ENCODE peak calls at places on chromosome 22, in eight cellular contexts. H is non-pigmented ciliary epithelial cell; Z is RWPE1; C is suprapubic skin; S is stimulated activated CD8-positive, alpha-beta memory T cell treated with anti-CD3 and anti-CD28 coated beads, Interleukin-7, amount 100 ng/mL, for 24 hours; P is AG08395; Y is pancreas; O is fibroblast of the conjunctiva. Q is an unnamed sample.

GRCh38 chr22:49359061-49359460 is 468.6 kb downstream of the BRD1 start:
- DNase-seq in S (no peak), C (no peak), P (no peak), Y (no peak), H (no peak), O (no peak), Z (no peak), Q (no peak)

GRCh38 chr22:19810381-19811141 is 44.1 kb downstream of the GNB1L start:
- DNase-seq in Y (no peak), O (peak; percentile 20), P (peak; percentile 84), Z (no peak), S (no peak), H (peak; percentile 31), C (no peak), Q (peak; percentile 1)

GRCh38 chr22:44659140-44659539 is 42.9 kb upstream of the PRR5 start:
- DNase-seq in H (no peak), C (peak; percentile 70), O (no peak), Z (no peak), S (no peak), Y (no peak), P (peak; percentile 75), Q (no peak)

GRCh38 chr22:44773082-44773481 is 20.7 kb downstream of the ARHGAP8 start:
- DNase-seq in S (no peak), Z (no peak), O (no peak), Y (no peak), H (no peak), P (no peak), C (no peak), Q (no peak)

GRCh38 chr22:37232140-37232998 is 11.7 kb downstream of the RAC2 start:
- DNase-seq in O (no peak), C (no peak), P (no peak), H (no peak), Z (no peak), Y (no peak), S (no peak), Q (no peak)

GRCh38 chr22:37464181-37464580 is 22.0 kb downstream of the MFNG start:
- DNase-seq in P (no peak), C (no peak), S (no peak), Y (no peak), H (no peak), Z (no peak), O (no peak), Q (no peak)

GRCh38 chr22:50186789-50187523 is 1.2 kb downstream of the TRABD start:
- DNase-seq in S (no peak), P (no peak), Z (no peak), O (no peak), C (no peak), Y (peak; percentile 44), H (no peak), Q (no peak)

GRCh38 chr22:40607506-40607905 is 29.0 kb downstream of the MRTFA start:
- DNase-seq in H (no peak), C (no peak), S (no peak), O (no peak), P (no peak), Z (no peak), Y (no peak), Q (no peak)

GRCh38 chr22:45903355-45904149 is 73.4 kb downstream of the WNT7B start:
- DNase-seq in H (no peak), O (peak; percentile 26), P (peak; percentile 48), Z (peak; percentile 51), Y (peak; percentile 48), C (no peak), S (no peak), Q (no peak)

GRCh38 chr22:23522642-23523251 is 57.3 kb downstream of the IGLL1 start:
- DNase-seq in C (no peak), Y (no peak), P (peak; percentile 43), O (no peak), Z (no peak), H (no peak), S (no peak), Q (no peak)

GRCh38 chr22:27731621-27732020 is 69.9 kb downstream of the MN1 start:
- DNase-seq in Z (no peak), C (peak; percentile 22), P (no peak), H (no peak), Y (no peak), O (no peak), S (no peak), Q (no peak)

GRCh38 chr22:30857103-30857502 is 111.5 kb downstream of the MORC2 start:
- DNase-seq in Z (no peak), C (peak; percentile 39), O (no peak), S (no peak), P (no peak), H (no peak), Y (no peak), Q (no peak)

GRCh38 chr22:37284807-37285355 is 2.6 kb downstream of the CYTH4 start:
- DNase-seq in Y (no peak), O (no peak), S (no peak), P (no peak), H (no peak), Z (no peak), C (no peak), Q (no peak)

GRCh38 chr22:33028191-33028700 is 29.9 kb downstream of the SYN3 start:
- DNase-seq in C (no peak), H (no peak), Y (no peak), Z (no peak), P (no peak), O (no peak), S (no peak), Q (no peak)

GRCh38 chr22:46934746-46935491 is 172.5 kb downstream of the TBC1D22A start:
- DNase-seq in O (peak; percentile 31), C (no peak), Z (peak; percentile 69), P (peak; percentile 88), Y (peak; percentile 37), S (no peak), H (peak; percentile 93), Q (no peak)

GRCh38 chr22:39634530-39635399 is 64.2 kb downstream of the CACNA1I start:
- DNase-seq in S (no peak), C (no peak), P (peak; percentile 85), Y (no peak), O (peak; percentile 67), Z (peak; percentile 91), H (peak; percentile 67), Q (no peak)

GRCh38 chr22:37571258-37571991 is 8.5 kb downstream of the LGALS2 start:
- DNase-seq in O (no peak), C (no peak), P (no peak), Z (no peak), S (no peak), H (no peak), Y (peak; percentile 64), Q (no peak)

GRCh38 chr22:38080847-38081635 is 2.9 kb downstream of the SLC16A8 start:
- DNase-seq in S (no peak), H (no peak), Y (no peak), C (no peak), O (no peak), P (peak; percentile 39), Z (no peak), Q (peak; percentile 52)

GRCh38 chr22:26740253-26740652 is 82.9 kb downstream of the MIAT start:
- DNase-seq in Y (no peak), H (no peak), Z (no peak), C (no peak), P (no peak), S (no peak), O (no peak), Q (peak; percentile 33)

GRCh38 chr22:20076627-20077172 is 3.3 kb upstream of the DGCR8 start:
- DNase-seq in C (no peak), Z (no peak), H (no peak), O (no peak), Y (no peak), P (no peak), S (no peak), Q (no peak)

GRCh38 chr22:17369553-17370035 is 334 bp downstream of the CECR2 start:
- DNase-seq in C (no peak), O (no peak), Y (peak; percentile 49), H (no peak), Z (no peak), P (no peak), S (no peak), Q (peak; percentile 70)

GRCh38 chr22:33853200-33854097 is 66.8 kb downstream of the LARGE1 start:
- DNase-seq in S (no peak), O (peak; percentile 13), Z (no peak), P (peak; percentile 91), H (no peak), Y (peak; percentile 63), C (no peak), Q (no peak)

GRCh38 chr22:43134553-43134952 is 8.6 kb downstream of the MCAT start:
- DNase-seq in Z (no peak), C (no peak), S (no peak), H (no peak), Y (no peak), P (no peak), O (no peak), Q (no peak)